ENCODE peak calls at places on chromosomes 5 and 9, in six cellular contexts. S, H, F, M, X and W are unnamed samples.

GRCh38 chr5:151214614-151215545 is 9.0 kb downstream of the CCDC69 start:
- DNase-seq in S (peak; percentile 72), H (no peak), F (no peak), M (peak; percentile 28), X (no peak), W (no peak)

GRCh38 chr5:78647838-78648358 is 674 bp downstream of the LHFPL2 start:
- DNase-seq in S (peak; percentile 52), H (no peak), F (no peak), M (peak; percentile 78), X (peak; percentile 51), W (peak; percentile 65)

GRCh38 chr5:113487411-113487778 is 858 bp downstream of the MCC start:
- DNase-seq in S (peak; percentile 15), H (peak; percentile 14), F (no peak), M (peak; percentile 12), X (peak; percentile 20), W (no peak)

GRCh38 chr5:143887302-143887638 is 75.3 kb downstream of the HMHB1 start:
- DNase-seq in S (no peak), H (no peak), F (peak; percentile 51), M (no peak), X (peak; percentile 11), W (peak; percentile 52)

GRCh38 chr9:137294091-137294683 is 7.9 kb downstream of the NRARP start:
- DNase-seq in S (no peak), H (no peak), F (no peak), M (peak; percentile 85), X (peak; percentile 54), W (no peak)

GRCh38 chr9:105716146-105716545 is 21.8 kb downstream of the TMEM38B start:
- DNase-seq in S (no peak), H (no peak), F (no peak), M (no peak), X (no peak), W (no peak)

GRCh38 chr9:131447148-131447547 is 53.3 kb downstream of the PRRC2B start:
- DNase-seq in S (no peak), H (no peak), F (no peak), M (no peak), X (no peak), W (no peak)

GRCh38 chr5:156474251-156474650 is 147.3 kb downstream of the SGCD start:
- DNase-seq in S (no peak), H (no peak), F (no peak), M (no peak), X (no peak), W (no peak)

GRCh38 chr9:133797406-133798150 is 59.4 kb upstream of the SARDH start:
- DNase-seq in S (no peak), H (no peak), F (no peak), M (no peak), X (no peak), W (no peak)

GRCh38 chr9:127904518-127904887 is 5.1 kb upstream of the ST6GALNAC6 start:
- DNase-seq in S (no peak), H (no peak), F (no peak), M (peak; percentile 50), X (no peak), W (peak; percentile 89)

GRCh38 chr9:125462766-125463384 is 201.2 kb downstream of the GAPVD1 start:
- DNase-seq in S (no peak), H (no peak), F (no peak), M (no peak), X (no peak), W (no peak)

GRCh38 chr5:135343417-135343816 is 55.6 kb downstream of the MACROH2A1 start:
- DNase-seq in S (no peak), H (no peak), F (no peak), M (no peak), X (no peak), W (no peak)

GRCh38 chr5:370959-371810 is 49.7 kb downstream of the AHRR start:
- DNase-seq in S (no peak), H (peak; percentile 6), F (no peak), M (no peak), X (no peak), W (peak; percentile 41)

GRCh38 chr9:133490865-133491655 is 12.2 kb upstream of the SLC2A6 start:
- DNase-seq in S (no peak), H (no peak), F (no peak), M (no peak), X (no peak), W (peak; percentile 36)

GRCh38 chr9:10250200-10250599 is 362.6 kb downstream of the PTPRD start:
- DNase-seq in S (no peak), H (no peak), F (no peak), M (peak; percentile 14), X (no peak), W (no peak)

GRCh38 chr5:135179308-135179980 is 145.4 kb upstream of the PITX1 start:
- DNase-seq in S (no peak), H (no peak), F (no peak), M (no peak), X (no peak), W (no peak)

GRCh38 chr9:91345978-91346377 is 15.7 kb downstream of the AUH start:
- DNase-seq in S (no peak), H (no peak), F (no peak), M (no peak), X (no peak), W (no peak)

GRCh38 chr9:124514125-124514524 is 6.9 kb upstream of the NR5A1 start:
- DNase-seq in S (no peak), H (no peak), F (no peak), M (no peak), X (no peak), W (no peak)

GRCh38 chr9:33814816-33815215 is 2.1 kb upstream of the UBE2R2 start:
- DNase-seq in S (no peak), H (no peak), F (no peak), M (no peak), X (no peak), W (no peak)

GRCh38 chr5:4410151-4410550 is 730.0 kb upstream of the ADAMTS16 start:
- DNase-seq in S (no peak), H (no peak), F (no peak), M (no peak), X (no peak), W (no peak)

GRCh38 chr5:4413996-4414395 is 726.1 kb upstream of the ADAMTS16 start:
- DNase-seq in S (no peak), H (no peak), F (no peak), M (no peak), X (no peak), W (no peak)

DNA sequence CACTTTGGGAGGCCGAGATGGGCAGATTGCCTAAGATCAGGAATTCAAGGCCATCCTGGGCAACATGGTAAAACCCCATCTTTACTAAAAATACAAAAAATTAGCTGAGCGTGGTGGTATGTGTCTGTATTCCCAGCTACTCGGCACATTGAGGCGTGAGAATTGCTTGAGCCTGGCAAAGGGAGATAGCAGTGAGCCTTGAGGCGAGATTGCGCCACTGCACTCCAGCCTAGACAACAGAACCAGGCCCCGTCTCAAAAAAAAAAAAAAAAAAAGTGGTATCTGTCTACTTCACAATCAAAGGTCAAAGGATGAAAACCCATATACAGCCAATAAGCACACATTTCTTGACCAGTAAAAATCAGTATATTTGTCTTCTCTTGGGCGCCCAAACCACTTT is 728.5 kb upstream of the ADAMTS16 start:
- DNase-seq in S (no peak), H (no peak), F (no peak), M (no peak), X (no peak), W (no peak)
- TF ChIP-seq CTCF in S (no peak), H (no peak), F (no peak), M (no peak), X (no peak), W (no peak)

DNA sequence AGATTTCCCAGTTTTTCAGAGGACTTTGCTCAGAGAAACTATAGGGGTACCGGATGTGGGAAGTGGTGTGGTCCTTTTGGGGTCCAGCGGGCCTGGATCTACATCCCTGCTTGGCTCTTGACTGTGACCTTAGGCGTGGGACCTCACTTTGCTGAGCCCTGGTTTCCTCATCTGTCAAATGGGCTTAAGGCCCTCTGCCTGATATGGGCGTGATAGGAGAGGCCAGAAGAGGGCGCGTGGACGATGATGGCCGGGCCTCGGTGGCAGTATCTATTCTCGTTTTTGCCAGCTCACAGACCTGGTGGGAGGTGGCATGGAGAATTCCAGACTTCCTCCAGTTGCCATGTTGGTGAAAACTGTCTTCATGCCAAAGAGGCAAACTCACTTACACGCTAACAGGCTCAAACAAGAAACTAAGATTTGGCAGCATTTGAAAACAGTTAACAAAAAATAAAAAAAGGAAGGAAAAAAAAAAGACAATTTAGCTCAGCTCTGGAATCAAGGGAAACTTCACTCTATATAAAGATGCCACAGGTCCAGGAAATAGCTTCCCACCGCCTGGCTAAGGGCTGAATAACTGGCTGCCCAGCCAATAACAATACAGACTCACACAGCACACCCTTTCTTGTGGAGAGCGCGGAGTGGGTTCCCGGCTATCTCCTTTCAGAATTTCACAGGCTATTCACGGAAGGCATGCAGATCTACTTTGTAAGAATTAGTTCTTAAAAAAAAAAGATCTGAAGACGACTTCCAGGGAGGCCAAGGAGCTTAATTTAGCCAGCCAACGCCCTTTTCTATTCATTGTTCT is 1.7 kb downstream of the SH3PXD2B start:
- DNase-seq in S (no peak), H (no peak), F (no peak), M (peak; percentile 61), X (peak; percentile 43), W (no peak)
- TF ChIP-seq CTCF in S (peak; percentile 6), H (no peak), F (no peak), M (no peak), X (no peak), W (no peak)

GRCh38 chr9:2120926-2121689 is 106.0 kb downstream of the SMARCA2 start:
- DNase-seq in S (no peak), H (no peak), F (no peak), M (no peak), X (peak; percentile 2), W (no peak)
- TF ChIP-seq CTCF in S (no peak), H (no peak), F (no peak), M (no peak), X (peak; percentile 25), W (peak; percentile 13)

GRCh38 chr9:135671591-135672041 is 8.5 kb downstream of the LCN9 start:
- DNase-seq in S (no peak), H (no peak), F (no peak), M (no peak), X (no peak), W (no peak)
- TF ChIP-seq CTCF in S (no peak), H (no peak), F (no peak), M (no peak), X (no peak), W (no peak)

DNA sequence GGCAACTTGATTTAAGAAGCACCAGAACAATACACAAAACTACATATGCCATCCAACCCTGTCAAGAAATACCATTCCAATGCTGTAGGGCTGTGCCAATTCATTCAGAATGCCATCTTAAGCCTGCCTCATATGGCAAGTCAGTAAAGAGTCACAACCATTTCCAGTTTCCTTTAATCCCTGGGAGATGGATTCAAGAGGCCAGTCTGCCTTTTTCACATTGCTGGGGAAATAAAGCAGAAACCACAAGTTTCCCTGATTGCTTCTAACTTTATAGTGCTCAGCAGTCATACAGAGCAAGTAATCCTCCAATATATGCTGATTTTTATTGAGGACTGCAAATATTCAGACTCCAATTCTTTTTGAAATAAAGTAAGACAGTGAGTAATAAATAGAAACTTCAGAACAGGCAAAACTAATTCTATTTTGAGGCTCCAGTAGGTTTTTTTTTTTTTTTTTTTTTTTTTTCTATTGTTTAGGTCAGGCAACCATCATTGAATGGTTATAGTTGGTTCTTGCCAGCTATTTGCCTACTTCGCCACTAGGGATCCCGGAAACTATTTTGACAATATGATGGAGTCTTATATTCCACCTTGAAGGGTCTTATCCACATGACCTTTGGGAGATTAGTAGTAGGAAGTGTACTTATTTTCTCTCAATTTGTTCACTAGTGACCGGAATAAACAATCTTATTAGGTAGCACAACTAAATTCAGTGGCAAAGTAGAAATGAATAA is 400.9 kb upstream of the MEF2C start:
- DNase-seq in S (no peak), H (no peak), F (no peak), M (no peak), X (no peak), W (no peak)
- TF ChIP-seq CTCF in S (no peak), H (peak; percentile 39), F (peak; percentile 9), M (no peak), X (no peak), W (no peak)